ENCODE peak calls at places on chromosomes 5 and 9, in ten cellular contexts. S is body of pancreas; E is left cardiac atrium; T is naive thymus-derived CD4-positive, alpha-beta T cell; V is M059J; D is activated CD8-positive, alpha-beta memory T cell treated with anti-CD3 and anti-CD28 coated beads for 4 hours; L is DMS53; J is 8988T; K is endodermal cell; A is Caki2. X is an unnamed sample.
A peak's percentile ranks its signal among the peaks of the same experiment; 100 is the strongest.

GRCh38 chr5:53100606-53101005 is 9.0 kb downstream of the MOCS2 start:
- DNase-seq in S (no peak), E (no peak), T (no peak), V (no peak), D (no peak), L (no peak), J (no peak), K (no peak), A (no peak), X (no peak)

GRCh38 chr9:133792721-133793470 is 54.7 kb upstream of the SARDH start:
- DNase-seq in S (peak; percentile 69), E (peak; percentile 86), T (peak; percentile 31), V (peak; percentile 36), D (peak; percentile 14), L (peak; percentile 64), J (peak; percentile 97), K (peak; percentile 89), A (peak; percentile 60), X (peak; percentile 81)

GRCh38 chr9:88710449-88710848 is 175.5 kb downstream of the NXNL2 start:
- DNase-seq in S (no peak), E (no peak), T (no peak), V (peak; percentile 20), D (no peak), L (no peak), J (no peak), K (no peak), A (no peak), X (no peak)

GRCh38 chr5:36724429-36725332 is 118.3 kb downstream of the SLC1A3 start:
- DNase-seq in S (no peak), E (peak; percentile 34), T (peak; percentile 55), V (peak; percentile 60), D (no peak), L (peak; percentile 8), J (no peak), K (peak; percentile 69), A (no peak), X (no peak)

GRCh38 chr5:38607930-38608545 is 51.6 kb upstream of the LIFR start:
- DNase-seq in S (peak; percentile 34), E (no peak), T (no peak), V (peak; percentile 85), D (no peak), L (peak; percentile 26), J (no peak), K (no peak), A (no peak), X (peak; percentile 25)

GRCh38 chr9:120893917-120894316 is 16.9 kb upstream of the PHF19 start:
- DNase-seq in S (no peak), E (no peak), T (no peak), V (no peak), D (no peak), L (no peak), J (no peak), K (no peak), A (no peak), X (no peak)

GRCh38 chr5:177520906-177521513 is 4.2 kb upstream of the DDX41 start:
- DNase-seq in S (no peak), E (peak; percentile 3), T (no peak), V (no peak), D (no peak), L (no peak), J (no peak), K (no peak), A (no peak), X (no peak)

GRCh38 chr5:123441408-123441807 is 18.2 kb upstream of the CEP120 start:
- DNase-seq in S (no peak), E (no peak), T (no peak), V (no peak), D (no peak), L (no peak), J (no peak), K (no peak), A (no peak), X (no peak)

GRCh38 chr5:102583663-102584062 is 84.9 kb upstream of the SLCO6A1 start:
- DNase-seq in S (no peak), E (no peak), T (no peak), V (peak; percentile 18), D (no peak), L (peak; percentile 59), J (no peak), K (no peak), A (peak; percentile 14), X (no peak)

GRCh38 chr9:35652829-35653209 is 2.1 kb upstream of the SIT1 start:
- DNase-seq in S (peak; percentile 11), E (no peak), T (no peak), V (no peak), D (no peak), L (peak; percentile 56), J (no peak), K (no peak), A (no peak), X (peak; percentile 57)

GRCh38 chr9:22084336-22085035 is 75.4 kb upstream of the CDKN2B start:
- DNase-seq in S (no peak), E (no peak), T (no peak), V (peak; percentile 97), D (no peak), L (peak; percentile 71), J (no peak), K (no peak), A (peak; percentile 80), X (no peak)

GRCh38 chr9:120386390-120387131 is 193.4 kb downstream of the CDK5RAP2 start:
- DNase-seq in S (peak; percentile 62), E (no peak), T (no peak), V (peak; percentile 33), D (no peak), L (peak; percentile 94), J (no peak), K (no peak), A (peak; percentile 26), X (peak; percentile 19)

GRCh38 chr9:16626577-16627130 is 243.8 kb downstream of the BNC2 start:
- DNase-seq in S (no peak), E (peak; percentile 29), T (no peak), V (peak; percentile 93), D (no peak), L (peak; percentile 70), J (no peak), K (peak; percentile 79), A (peak; percentile 88), X (no peak)

GRCh38 chr5:134458234-134458633 is 46.6 kb upstream of the CDKN2AIPNL start:
- DNase-seq in S (peak; percentile 64), E (peak; percentile 75), T (no peak), V (peak; percentile 46), D (no peak), L (no peak), J (no peak), K (no peak), A (no peak), X (no peak)

GRCh38 chr9:33517373-33517772 is 6.7 kb upstream of the ANKRD18B start:
- DNase-seq in S (peak; percentile 42), E (no peak), T (no peak), V (peak; percentile 75), D (no peak), L (peak; percentile 71), J (no peak), K (no peak), A (peak; percentile 44), X (no peak)

GRCh38 chr5:73743161-73743560 is 117.2 kb downstream of the ARHGEF28 start:
- DNase-seq in S (no peak), E (no peak), T (no peak), V (no peak), D (no peak), L (no peak), J (no peak), K (no peak), A (no peak), X (no peak)

GRCh38 chr9:94812343-94812742 is 85.8 kb downstream of the AOPEP start:
- DNase-seq in S (peak; percentile 31), E (no peak), T (no peak), V (peak; percentile 97), D (no peak), L (no peak), J (no peak), K (no peak), A (peak; percentile 66), X (no peak)

GRCh38 chr5:168314735-168315411 is 23.4 kb downstream of the WWC1 start:
- DNase-seq in S (peak; percentile 93), E (peak; percentile 42), T (no peak), V (peak; percentile 95), D (no peak), L (peak; percentile 90), J (no peak), K (peak; percentile 67), A (peak; percentile 98), X (no peak)

GRCh38 chr5:106047341-106047740 is 1623.4 kb downstream of the EFNA5 start:
- DNase-seq in S (no peak), E (no peak), T (no peak), V (no peak), D (no peak), L (peak; percentile 9), J (no peak), K (no peak), A (no peak), X (no peak)

GRCh38 chr5:150448353-150448752 is 1.2 kb downstream of the RPS14 start:
- DNase-seq in S (no peak), E (no peak), T (no peak), V (no peak), D (no peak), L (no peak), J (no peak), K (no peak), A (no peak), X (no peak)

GRCh38 chr5:106634375-106634774 is 1036.4 kb downstream of the EFNA5 start:
- DNase-seq in S (no peak), E (no peak), T (no peak), V (peak; percentile 37), D (no peak), L (no peak), J (no peak), K (no peak), A (no peak), X (no peak)

GRCh38 chr5:132054031-132054696 is 6.3 kb upstream of the IL3 start:
- DNase-seq in S (no peak), E (no peak), T (no peak), V (no peak), D (no peak), L (no peak), J (no peak), K (peak; percentile 29), A (no peak), X (no peak)

GRCh38 chr9:119283118-119283794 is 86.0 kb downstream of the BRINP1 start:
- DNase-seq in S (no peak), E (peak; percentile 60), T (no peak), V (peak; percentile 20), D (no peak), L (peak; percentile 4), J (no peak), K (peak; percentile 89), A (peak; percentile 72), X (peak; percentile 15)

GRCh38 chr9:118533101-118533500 is 828.9 kb downstream of the TLR4 start:
- DNase-seq in S (no peak), E (no peak), T (no peak), V (peak; percentile 35), D (no peak), L (no peak), J (no peak), K (no peak), A (peak; percentile 56), X (no peak)

GRCh38 chr5:134873494-134873893 is 677 bp upstream of the TXNDC15 start:
- DNase-seq in S (no peak), E (no peak), T (no peak), V (no peak), D (no peak), L (peak; percentile 46), J (no peak), K (peak; percentile 53), A (peak; percentile 12), X (no peak)

GRCh38 chr5:6781711-6782110 is 68.5 kb downstream of the TENT4A start:
- DNase-seq in S (no peak), E (no peak), T (no peak), V (peak; percentile 40), D (no peak), L (no peak), J (no peak), K (no peak), A (peak; percentile 23), X (no peak)

GRCh38 chr9:131755541-131756198 is 15.8 kb upstream of the RAPGEF1 start:
- DNase-seq in S (peak; percentile 87), E (peak; percentile 87), T (peak; percentile 80), V (peak; percentile 77), D (peak; percentile 69), L (peak; percentile 95), J (no peak), K (peak; percentile 95), A (peak; percentile 66), X (peak; percentile 76)

GRCh38 chr9:37262410-37262809 is 142.0 kb downstream of the ZCCHC7 start:
- DNase-seq in S (no peak), E (no peak), T (no peak), V (peak; percentile 15), D (no peak), L (peak; percentile 40), J (no peak), K (peak; percentile 63), A (no peak), X (no peak)

X was measured in upper lobe of left lung.